ENCODE peak calls at places on chromosomes 1 and 21, in six cellular contexts. One of them, this sample, is unnamed.
A peak's percentile ranks its signal among the peaks of the same experiment; 100 is the strongest.

GRCh38 chr21:45430521-45431501 is 25.8 kb downstream of the COL18A1 start:
- DNase-seq in fibroblast of pulmonary artery: no peak
- DNase-seq in epithelial cell of esophagus: no peak
- DNase-seq in upper lobe of right lung: no peak
- DNase-seq in activated CD8-positive, alpha-beta T cell treated with anti-CD3 and anti-CD28 coated beads for 36 hours: no peak
- DNase-seq in OCI-LY7: no peak
- DNase-seq in this sample: no peak

GRCh38 chr1:54153548-54154439 is 994 bp upstream of the CDCP2 start:
- DNase-seq in fibroblast of pulmonary artery: peak; percentile 81
- DNase-seq in epithelial cell of esophagus: peak; percentile 81
- DNase-seq in upper lobe of right lung: no peak
- DNase-seq in activated CD8-positive, alpha-beta T cell treated with anti-CD3 and anti-CD28 coated beads for 36 hours: no peak
- DNase-seq in OCI-LY7: no peak
- DNase-seq in this sample: no peak

GRCh38 chr1:65425697-65426096 is 5.2 kb downstream of the LEPR start:
- DNase-seq in fibroblast of pulmonary artery: peak; percentile 95
- DNase-seq in epithelial cell of esophagus: peak; percentile 89
- DNase-seq in upper lobe of right lung: no peak
- DNase-seq in activated CD8-positive, alpha-beta T cell treated with anti-CD3 and anti-CD28 coated beads for 36 hours: no peak
- DNase-seq in OCI-LY7: no peak
- DNase-seq in this sample: no peak

GRCh38 chr1:30743584-30744059 is 14.0 kb downstream of the LAPTM5 start:
- DNase-seq in fibroblast of pulmonary artery: no peak
- DNase-seq in epithelial cell of esophagus: peak; percentile 76
- DNase-seq in upper lobe of right lung: no peak
- DNase-seq in activated CD8-positive, alpha-beta T cell treated with anti-CD3 and anti-CD28 coated beads for 36 hours: peak; percentile 85
- DNase-seq in OCI-LY7: peak; percentile 89
- DNase-seq in this sample: no peak

GRCh38 chr1:87439821-87440220 is 111.1 kb downstream of the LMO4 start:
- DNase-seq in fibroblast of pulmonary artery: no peak
- DNase-seq in epithelial cell of esophagus: no peak
- DNase-seq in upper lobe of right lung: no peak
- DNase-seq in activated CD8-positive, alpha-beta T cell treated with anti-CD3 and anti-CD28 coated beads for 36 hours: no peak
- DNase-seq in OCI-LY7: no peak
- DNase-seq in this sample: no peak

GRCh38 chr1:230865062-230865817 is 3.1 kb downstream of the C1orf198 start:
- DNase-seq in fibroblast of pulmonary artery: no peak
- DNase-seq in epithelial cell of esophagus: no peak
- DNase-seq in upper lobe of right lung: no peak
- DNase-seq in activated CD8-positive, alpha-beta T cell treated with anti-CD3 and anti-CD28 coated beads for 36 hours: no peak
- DNase-seq in OCI-LY7: no peak
- DNase-seq in this sample: no peak

GRCh38 chr1:7366955-7367665 is 404.0 kb upstream of the VAMP3 start:
- DNase-seq in fibroblast of pulmonary artery: no peak
- DNase-seq in epithelial cell of esophagus: no peak
- DNase-seq in upper lobe of right lung: no peak
- DNase-seq in activated CD8-positive, alpha-beta T cell treated with anti-CD3 and anti-CD28 coated beads for 36 hours: no peak
- DNase-seq in OCI-LY7: no peak
- DNase-seq in this sample: no peak

GRCh38 chr1:245698860-245699259 is 544.1 kb downstream of the KIF26B start:
- DNase-seq in fibroblast of pulmonary artery: no peak
- DNase-seq in epithelial cell of esophagus: no peak
- DNase-seq in upper lobe of right lung: no peak
- DNase-seq in activated CD8-positive, alpha-beta T cell treated with anti-CD3 and anti-CD28 coated beads for 36 hours: no peak
- DNase-seq in OCI-LY7: peak; percentile 53
- DNase-seq in this sample: no peak

GRCh38 chr21:41304068-41304720 is 12.4 kb upstream of the FAM3B start:
- DNase-seq in fibroblast of pulmonary artery: no peak
- DNase-seq in epithelial cell of esophagus: no peak
- DNase-seq in upper lobe of right lung: no peak
- DNase-seq in activated CD8-positive, alpha-beta T cell treated with anti-CD3 and anti-CD28 coated beads for 36 hours: no peak
- DNase-seq in OCI-LY7: no peak
- DNase-seq in this sample: no peak

GRCh38 chr1:100631015-100631521 is 88.5 kb upstream of the VCAM1 start:
- DNase-seq in fibroblast of pulmonary artery: peak; percentile 73
- DNase-seq in epithelial cell of esophagus: no peak
- DNase-seq in upper lobe of right lung: no peak
- DNase-seq in activated CD8-positive, alpha-beta T cell treated with anti-CD3 and anti-CD28 coated beads for 36 hours: no peak
- DNase-seq in OCI-LY7: no peak
- DNase-seq in this sample: peak; percentile 75

GRCh38 chr1:5974631-5975030 is 17.6 kb downstream of the NPHP4 start:
- DNase-seq in fibroblast of pulmonary artery: no peak
- DNase-seq in epithelial cell of esophagus: no peak
- DNase-seq in upper lobe of right lung: peak; percentile 28
- DNase-seq in activated CD8-positive, alpha-beta T cell treated with anti-CD3 and anti-CD28 coated beads for 36 hours: no peak
- DNase-seq in OCI-LY7: no peak
- DNase-seq in this sample: no peak

GRCh38 chr1:20125091-20125490 is 5.8 kb upstream of the PLA2G2D start:
- DNase-seq in fibroblast of pulmonary artery: no peak
- DNase-seq in epithelial cell of esophagus: no peak
- DNase-seq in upper lobe of right lung: no peak
- DNase-seq in activated CD8-positive, alpha-beta T cell treated with anti-CD3 and anti-CD28 coated beads for 36 hours: no peak
- DNase-seq in OCI-LY7: no peak
- DNase-seq in this sample: no peak

GRCh38 chr1:8970870-8971337 is 25.2 kb downstream of the CA6 start:
- DNase-seq in fibroblast of pulmonary artery: no peak
- DNase-seq in epithelial cell of esophagus: no peak
- DNase-seq in upper lobe of right lung: no peak
- DNase-seq in activated CD8-positive, alpha-beta T cell treated with anti-CD3 and anti-CD28 coated beads for 36 hours: peak; percentile 85
- DNase-seq in OCI-LY7: peak; percentile 67
- DNase-seq in this sample: no peak

GRCh38 chr1:158285756-158286241 is 3.9 kb upstream of the CD1C start:
- DNase-seq in fibroblast of pulmonary artery: peak; percentile 28
- DNase-seq in epithelial cell of esophagus: no peak
- DNase-seq in upper lobe of right lung: peak; percentile 71
- DNase-seq in activated CD8-positive, alpha-beta T cell treated with anti-CD3 and anti-CD28 coated beads for 36 hours: peak; percentile 52
- DNase-seq in OCI-LY7: peak; percentile 92
- DNase-seq in this sample: no peak

GRCh38 chr1:156281281-156282142 is 1.1 kb downstream of the SMG5 start:
- DNase-seq in fibroblast of pulmonary artery: peak; percentile 51
- DNase-seq in epithelial cell of esophagus: peak; percentile 56
- DNase-seq in upper lobe of right lung: no peak
- DNase-seq in activated CD8-positive, alpha-beta T cell treated with anti-CD3 and anti-CD28 coated beads for 36 hours: peak; percentile 83
- DNase-seq in OCI-LY7: peak; percentile 69
- DNase-seq in this sample: no peak

GRCh38 chr1:19582318-19582717 is 61.8 kb upstream of the NBL1 start:
- DNase-seq in fibroblast of pulmonary artery: peak; percentile 32
- DNase-seq in epithelial cell of esophagus: peak; percentile 69
- DNase-seq in upper lobe of right lung: peak; percentile 88
- DNase-seq in activated CD8-positive, alpha-beta T cell treated with anti-CD3 and anti-CD28 coated beads for 36 hours: peak; percentile 87
- DNase-seq in OCI-LY7: peak; percentile 74
- DNase-seq in this sample: no peak

GRCh38 chr1:205568469-205569361 is 63.1 kb downstream of the ELK4 start:
- DNase-seq in fibroblast of pulmonary artery: no peak
- DNase-seq in epithelial cell of esophagus: peak; percentile 15
- DNase-seq in upper lobe of right lung: peak; percentile 69
- DNase-seq in activated CD8-positive, alpha-beta T cell treated with anti-CD3 and anti-CD28 coated beads for 36 hours: peak; percentile 25
- DNase-seq in OCI-LY7: no peak
- DNase-seq in this sample: no peak

GRCh38 chr1:232968965-232969364 is 18.6 kb downstream of the NTPCR start:
- DNase-seq in fibroblast of pulmonary artery: peak; percentile 55
- DNase-seq in epithelial cell of esophagus: peak; percentile 27
- DNase-seq in upper lobe of right lung: no peak
- DNase-seq in activated CD8-positive, alpha-beta T cell treated with anti-CD3 and anti-CD28 coated beads for 36 hours: peak; percentile 27
- DNase-seq in OCI-LY7: peak; percentile 7
- DNase-seq in this sample: no peak

GRCh38 chr1:38009088-38009840 is 3.3 kb upstream of the UTP11 start:
- DNase-seq in fibroblast of pulmonary artery: peak; percentile 84
- DNase-seq in epithelial cell of esophagus: peak; percentile 75
- DNase-seq in upper lobe of right lung: peak; percentile 19
- DNase-seq in activated CD8-positive, alpha-beta T cell treated with anti-CD3 and anti-CD28 coated beads for 36 hours: peak; percentile 82
- DNase-seq in OCI-LY7: no peak
- DNase-seq in this sample: no peak

GRCh38 chr1:21814241-21814918 is 2.3 kb downstream of the LDLRAD2 start:
- DNase-seq in fibroblast of pulmonary artery: no peak
- DNase-seq in epithelial cell of esophagus: no peak
- DNase-seq in upper lobe of right lung: no peak
- DNase-seq in activated CD8-positive, alpha-beta T cell treated with anti-CD3 and anti-CD28 coated beads for 36 hours: peak; percentile 51
- DNase-seq in OCI-LY7: peak; percentile 34
- DNase-seq in this sample: no peak

GRCh38 chr1:225746361-225747179 is 31.1 kb upstream of the SRP9 start:
- DNase-seq in fibroblast of pulmonary artery: peak; percentile 92
- DNase-seq in epithelial cell of esophagus: peak; percentile 93
- DNase-seq in upper lobe of right lung: peak; percentile 72
- DNase-seq in activated CD8-positive, alpha-beta T cell treated with anti-CD3 and anti-CD28 coated beads for 36 hours: no peak
- DNase-seq in OCI-LY7: no peak
- DNase-seq in this sample: no peak

GRCh38 chr1:24724345-24725208 is 20.7 kb upstream of the CLIC4 start:
- DNase-seq in fibroblast of pulmonary artery: peak; percentile 82
- DNase-seq in epithelial cell of esophagus: no peak
- DNase-seq in upper lobe of right lung: no peak
- DNase-seq in activated CD8-positive, alpha-beta T cell treated with anti-CD3 and anti-CD28 coated beads for 36 hours: no peak
- DNase-seq in OCI-LY7: no peak
- DNase-seq in this sample: no peak

GRCh38 chr1:146036990-146037646 is 15.6 kb upstream of the HJV start:
- DNase-seq in fibroblast of pulmonary artery: peak; percentile 91
- DNase-seq in epithelial cell of esophagus: peak; percentile 83
- DNase-seq in upper lobe of right lung: peak; percentile 85
- DNase-seq in activated CD8-positive, alpha-beta T cell treated with anti-CD3 and anti-CD28 coated beads for 36 hours: peak; percentile 92
- DNase-seq in OCI-LY7: peak; percentile 84
- DNase-seq in this sample: peak; percentile 37

GRCh38 chr1:184485731-184486723 is 99.2 kb downstream of the C1orf21 start:
- DNase-seq in fibroblast of pulmonary artery: no peak
- DNase-seq in epithelial cell of esophagus: peak; percentile 47
- DNase-seq in upper lobe of right lung: no peak
- DNase-seq in activated CD8-positive, alpha-beta T cell treated with anti-CD3 and anti-CD28 coated beads for 36 hours: no peak
- DNase-seq in OCI-LY7: no peak
- DNase-seq in this sample: no peak

GRCh38 chr1:20481643-20482498 is 4.1 kb downstream of the CAMK2N1 start:
- DNase-seq in fibroblast of pulmonary artery: no peak
- DNase-seq in epithelial cell of esophagus: no peak
- DNase-seq in upper lobe of right lung: peak; percentile 31
- DNase-seq in activated CD8-positive, alpha-beta T cell treated with anti-CD3 and anti-CD28 coated beads for 36 hours: no peak
- DNase-seq in OCI-LY7: no peak
- DNase-seq in this sample: no peak

GRCh38 chr1:40847023-40847740 is 15.0 kb downstream of the CITED4 start:
- DNase-seq in fibroblast of pulmonary artery: no peak
- DNase-seq in epithelial cell of esophagus: peak; percentile 77
- DNase-seq in upper lobe of right lung: no peak
- DNase-seq in activated CD8-positive, alpha-beta T cell treated with anti-CD3 and anti-CD28 coated beads for 36 hours: no peak
- DNase-seq in OCI-LY7: no peak
- DNase-seq in this sample: no peak

GRCh38 chr1:44924835-44925464 is 61.4 kb downstream of the EIF2B3 start:
- DNase-seq in fibroblast of pulmonary artery: peak; percentile 84
- DNase-seq in epithelial cell of esophagus: peak; percentile 73
- DNase-seq in upper lobe of right lung: no peak
- DNase-seq in activated CD8-positive, alpha-beta T cell treated with anti-CD3 and anti-CD28 coated beads for 36 hours: peak; percentile 36
- DNase-seq in OCI-LY7: peak; percentile 23
- DNase-seq in this sample: peak; percentile 50
- TF ChIP-seq CTCF in fibroblast of pulmonary artery: peak; percentile 66
- TF ChIP-seq CTCF in epithelial cell of esophagus: peak; percentile 45
- TF ChIP-seq CTCF in upper lobe of right lung: peak; percentile 28
- TF ChIP-seq CTCF in activated CD8-positive, alpha-beta T cell treated with anti-CD3 and anti-CD28 coated beads for 36 hours: peak; percentile 36
- TF ChIP-seq CTCF in OCI-LY7: peak; percentile 74
- TF ChIP-seq CTCF in this sample: peak; percentile 43

DNA sequence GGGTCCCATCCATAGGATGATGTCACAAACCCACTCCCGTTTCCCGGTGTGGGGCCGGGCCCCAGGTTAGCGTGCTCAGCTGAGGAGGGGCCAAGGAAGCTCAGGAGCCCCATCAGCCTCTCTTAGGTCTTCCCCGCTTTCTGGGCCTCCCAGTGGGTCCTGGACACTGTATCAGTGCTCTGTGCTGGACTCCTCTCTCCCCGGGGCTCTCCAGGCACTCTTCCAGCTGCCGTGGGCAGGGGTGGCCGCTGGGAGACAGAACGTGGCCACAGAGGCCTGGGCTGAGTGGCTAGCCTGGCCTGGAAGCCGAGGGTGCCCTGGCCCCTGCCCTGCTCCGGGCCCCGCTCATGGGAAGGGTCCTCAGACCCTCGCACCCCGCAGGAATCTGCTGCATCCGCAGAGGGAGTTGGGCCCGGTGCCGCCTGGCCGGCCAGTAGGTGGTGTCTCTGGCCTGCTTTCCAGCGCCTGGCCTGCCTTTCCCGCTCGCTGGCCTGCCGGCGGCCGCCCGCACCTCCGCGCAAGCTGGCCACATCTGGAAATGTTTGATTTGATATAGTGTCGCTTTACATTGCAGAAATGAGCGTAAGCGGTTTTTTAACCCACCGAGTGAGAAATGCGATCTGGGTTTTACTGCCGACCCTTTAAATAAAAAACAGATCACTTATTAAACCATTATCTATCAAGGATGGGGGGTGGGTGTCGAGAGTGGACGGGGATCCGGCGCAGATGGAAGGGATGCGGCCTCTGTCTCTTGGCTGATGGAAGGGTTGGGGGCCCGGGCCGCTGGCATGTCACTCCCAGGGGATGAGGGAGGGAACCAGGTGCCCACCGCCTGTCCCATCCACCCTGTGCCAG is 74.4 kb upstream of the TTC34 start:
- DNase-seq in fibroblast of pulmonary artery: no peak
- DNase-seq in epithelial cell of esophagus: no peak
- DNase-seq in upper lobe of right lung: no peak
- DNase-seq in activated CD8-positive, alpha-beta T cell treated with anti-CD3 and anti-CD28 coated beads for 36 hours: no peak
- DNase-seq in OCI-LY7: no peak
- DNase-seq in this sample: no peak
- TF ChIP-seq CTCF in fibroblast of pulmonary artery: no peak
- TF ChIP-seq CTCF in epithelial cell of esophagus: no peak
- TF ChIP-seq CTCF in upper lobe of right lung: peak; percentile 42
- TF ChIP-seq CTCF in activated CD8-positive, alpha-beta T cell treated with anti-CD3 and anti-CD28 coated beads for 36 hours: no peak
- TF ChIP-seq CTCF in OCI-LY7: no peak
- TF ChIP-seq CTCF in this sample: peak; percentile 3

DNA sequence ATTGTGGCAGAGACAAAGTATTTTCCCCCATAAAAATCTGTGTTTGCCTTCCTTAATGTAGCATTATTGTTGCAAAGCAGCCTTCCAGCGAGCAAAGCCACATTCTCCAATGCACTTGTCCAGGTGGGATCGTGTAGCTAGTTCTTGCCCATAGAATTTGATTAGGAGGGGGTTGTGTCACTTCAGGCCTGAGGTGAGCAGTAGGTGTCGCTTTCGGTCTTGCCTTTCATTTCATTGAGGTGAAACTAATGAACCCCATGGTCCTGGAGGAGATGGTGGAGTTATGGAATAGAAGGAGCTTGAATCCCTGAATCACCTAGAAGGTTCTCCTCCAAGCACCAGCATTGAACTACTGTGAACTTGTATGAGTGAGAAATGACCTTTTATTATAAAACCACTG is 318.9 kb upstream of the PBX1 start:
- DNase-seq in fibroblast of pulmonary artery: peak; percentile 13
- DNase-seq in epithelial cell of esophagus: peak; percentile 18
- DNase-seq in upper lobe of right lung: no peak
- DNase-seq in activated CD8-positive, alpha-beta T cell treated with anti-CD3 and anti-CD28 coated beads for 36 hours: no peak
- DNase-seq in OCI-LY7: no peak
- DNase-seq in this sample: no peak
- TF ChIP-seq CTCF in fibroblast of pulmonary artery: no peak
- TF ChIP-seq CTCF in epithelial cell of esophagus: peak; percentile 33
- TF ChIP-seq CTCF in upper lobe of right lung: peak; percentile 6
- TF ChIP-seq CTCF in activated CD8-positive, alpha-beta T cell treated with anti-CD3 and anti-CD28 coated beads for 36 hours: no peak
- TF ChIP-seq CTCF in OCI-LY7: no peak
- TF ChIP-seq CTCF in this sample: no peak

GRCh38 chr21:17512245-17513213 is at the start of gene CXADR:
- DNase-seq in fibroblast of pulmonary artery: peak; percentile 42
- DNase-seq in epithelial cell of esophagus: peak; percentile 84
- DNase-seq in upper lobe of right lung: peak; percentile 96
- DNase-seq in activated CD8-positive, alpha-beta T cell treated with anti-CD3 and anti-CD28 coated beads for 36 hours: peak; percentile 78
- DNase-seq in OCI-LY7: peak; percentile 93
- DNase-seq in this sample: no peak

GRCh38 chr21:17514124-17514481 is 1.3 kb downstream of the CXADR start:
- DNase-seq in fibroblast of pulmonary artery: peak; percentile 41
- DNase-seq in epithelial cell of esophagus: peak; percentile 67
- DNase-seq in upper lobe of right lung: no peak
- DNase-seq in activated CD8-positive, alpha-beta T cell treated with anti-CD3 and anti-CD28 coated beads for 36 hours: no peak
- DNase-seq in OCI-LY7: no peak
- DNase-seq in this sample: no peak

GRCh38 chr21:17519208-17519738 is 6.4 kb downstream of the CXADR start:
- DNase-seq in fibroblast of pulmonary artery: no peak
- DNase-seq in epithelial cell of esophagus: no peak
- DNase-seq in upper lobe of right lung: no peak
- DNase-seq in activated CD8-positive, alpha-beta T cell treated with anti-CD3 and anti-CD28 coated beads for 36 hours: no peak
- DNase-seq in OCI-LY7: no peak
- DNase-seq in this sample: no peak

GRCh38 chr21:17513214-17514123 is 626 bp downstream of the CXADR start:
- DNase-seq in fibroblast of pulmonary artery: peak; percentile 42
- DNase-seq in epithelial cell of esophagus: peak; percentile 33
- DNase-seq in upper lobe of right lung: peak; percentile 77
- DNase-seq in activated CD8-positive, alpha-beta T cell treated with anti-CD3 and anti-CD28 coated beads for 36 hours: peak; percentile 18
- DNase-seq in OCI-LY7: peak; percentile 57
- DNase-seq in this sample: no peak
- TF ChIP-seq CTCF in fibroblast of pulmonary artery: peak; percentile 8
- TF ChIP-seq CTCF in epithelial cell of esophagus: peak; percentile 2
- TF ChIP-seq CTCF in upper lobe of right lung: no peak
- TF ChIP-seq CTCF in activated CD8-positive, alpha-beta T cell treated with anti-CD3 and anti-CD28 coated beads for 36 hours: no peak
- TF ChIP-seq CTCF in OCI-LY7: peak; percentile 53
- TF ChIP-seq CTCF in this sample: no peak

This sample was measured in AG04449.